ENCODE peak calls at places on chromosome 22, in five cellular contexts. N is HEK293T, H is HCT116, Z is K562, G is WTC11. P is an unnamed sample.

GRCh38 chr22:19641254-19641982 is 72.9 kb upstream of the SEPTIN5 start:
- DNase-seq in Z (peak), H (peak), G (peak), N (peak), P (no peak)

GRCh38 chr22:32202539-32203180 is 2.2 kb downstream of the RFPL2 start:
- DNase-seq in G (peak), N (peak), H (peak), Z (peak), P (no peak)

GRCh38 chr22:37242395-37242918 is 1.6 kb downstream of the RAC2 start:
- DNase-seq in G (no peak), H (no peak), Z (peak), N (no peak), P (peak)

GRCh38 chr22:24553597-24554315 is 1.2 kb downstream of the GUCD1 start:
- DNase-seq in Z (no peak), H (no peak), G (no peak), N (no peak), P (no peak)

GRCh38 chr22:36901411-36902142 is 11.9 kb upstream of the CSF2RB start:
- DNase-seq in N (no peak), Z (peak), G (no peak), H (no peak), P (peak)

GRCh38 chr22:46069518-46070214 is 80.7 kb upstream of the PPARA start:
- DNase-seq in N (peak), Z (no peak), H (peak), G (no peak), P (no peak)

GRCh38 chr22:28795932-28796856 is 4.2 kb downstream of the XBP1 start:
- DNase-seq in H (no peak), Z (no peak), G (no peak), N (no peak), P (no peak)

GRCh38 chr22:37905534-37906363 is at the start of gene MICALL1:
- DNase-seq in Z (peak), G (peak), H (no peak), N (peak), P (no peak)

GRCh38 chr22:49348631-49349030 is 479.0 kb downstream of the BRD1 start:
- DNase-seq in Z (no peak), H (no peak), G (peak), N (no peak), P (no peak)

GRCh38 chr22:40533712-40534378 is 102.7 kb downstream of the MRTFA start:
- DNase-seq in H (no peak), N (peak), G (no peak), Z (peak), P (peak)
- TF ChIP-seq SP1 in H (no peak), N (no peak), G (no peak), Z (no peak), P (no peak)

GRCh38 chr22:25566812-25567211 is 2.3 kb downstream of the GRK3 start:
- DNase-seq in G (no peak), Z (no peak), H (no peak), N (no peak), P (no peak)

GRCh38 chr22:25567305-25567704 is 2.8 kb downstream of the GRK3 start:
- DNase-seq in Z (no peak), G (no peak), H (no peak), N (no peak), P (no peak)

GRCh38 chr22:25564320-25564978 is at the start of gene GRK3:
- DNase-seq in Z (peak), N (peak), G (peak), H (peak), P (no peak)

GRCh38 chr22:25564979-25565677 is 653 bp downstream of the GRK3 start:
- DNase-seq in Z (no peak), H (no peak), N (no peak), G (peak), P (no peak)

GRCh38 chr22:25563757-25564319 is 637 bp upstream of the GRK3 start:
- DNase-seq in G (no peak), Z (no peak), H (no peak), N (no peak), P (no peak)
- TF ChIP-seq SP1 in G (no peak), Z (no peak), H (no peak), N (no peak), P (no peak)

DNA sequence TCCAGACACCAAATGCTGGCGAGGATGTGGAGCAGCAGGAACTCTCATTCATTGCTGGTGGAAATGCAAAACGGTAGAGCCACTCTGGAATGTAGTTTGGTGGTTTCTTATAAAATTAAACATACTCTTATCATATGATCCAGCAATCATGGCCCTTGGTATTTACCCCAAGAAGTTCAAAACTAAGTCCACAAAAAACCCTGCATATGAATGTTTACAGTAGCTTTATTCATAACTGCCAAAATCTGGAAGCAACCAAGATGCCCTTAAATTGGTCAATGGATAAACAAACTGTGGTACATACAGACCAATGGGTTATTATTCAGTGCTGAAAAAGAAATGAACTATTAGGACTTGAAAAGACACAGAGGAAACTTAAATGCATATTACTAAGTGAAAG is 87.8 kb downstream of the APOL5 start:
- DNase-seq in H (no peak), Z (no peak), N (no peak), G (no peak), P (no peak)
- TF ChIP-seq SP1 in H (no peak), Z (no peak), N (no peak), G (no peak), P (no peak)

GRCh38 chr22:33853200-33854097 is 66.8 kb downstream of the LARGE1 start:
- DNase-seq in N (no peak), Z (no peak), H (no peak), G (peak), P (peak)
- TF ChIP-seq SP1 in N (no peak), Z (no peak), H (no peak), G (no peak), P (no peak)

GRCh38 chr22:25745341-25746011 is 3.5 kb downstream of the MYO18B start:
- DNase-seq in G (no peak), H (no peak), N (no peak), Z (no peak), P (no peak)
- TF ChIP-seq SP1 in G (no peak), H (no peak), N (no peak), Z (no peak), P (no peak)

GRCh38 chr22:30305519-30305905 is 16.2 kb upstream of the CASTOR1 start:
- DNase-seq in H (no peak), Z (no peak), N (no peak), G (no peak), P (peak)
- TF ChIP-seq SP1 in H (no peak), Z (no peak), N (no peak), G (no peak), P (peak)

DNA sequence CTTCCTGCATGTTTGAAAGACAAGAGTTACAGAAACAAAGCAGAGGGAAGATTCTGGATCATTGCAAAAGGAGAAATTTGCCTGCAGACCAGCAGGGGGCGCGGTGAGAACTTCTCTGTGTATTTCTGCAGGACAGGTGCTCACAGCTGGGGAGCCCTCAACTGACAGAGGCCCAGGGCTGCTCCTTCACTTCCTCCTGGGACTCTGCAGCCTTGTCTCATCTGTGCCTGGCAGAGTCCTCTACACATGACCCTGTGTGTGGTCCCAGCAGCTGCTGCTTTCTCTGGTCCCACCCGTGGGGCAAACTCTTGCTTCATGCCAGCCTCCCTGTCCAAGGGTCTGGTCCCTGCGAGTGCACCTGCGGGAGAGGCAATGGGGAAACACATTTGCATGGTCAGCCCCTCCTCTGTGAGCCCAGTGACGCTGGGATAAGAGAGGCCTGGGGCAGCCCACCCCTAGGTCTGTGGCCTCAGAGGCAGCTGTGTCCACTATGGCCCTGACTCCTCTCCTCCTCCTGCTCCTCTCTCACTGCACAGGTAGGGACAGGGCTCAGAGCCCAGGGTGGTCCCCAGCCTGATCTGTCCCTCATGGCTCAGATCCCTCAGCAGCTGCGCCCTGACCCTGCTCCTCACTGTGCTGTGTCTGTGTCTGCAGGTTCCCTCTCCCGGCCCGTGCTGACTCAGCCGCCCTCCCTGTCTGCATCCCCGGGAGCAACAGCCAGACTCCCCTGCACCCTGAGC is 43.2 kb upstream of the VPREB1 start:
- DNase-seq in G (peak), H (no peak), N (peak), Z (peak), P (no peak)
- TF ChIP-seq SP1 in G (no peak), H (no peak), N (no peak), Z (no peak), P (no peak)

GRCh38 chr22:20803696-20804324 is 29.9 kb downstream of the SERPIND1 start:
- DNase-seq in Z (peak), H (peak), N (peak), G (peak), P (no peak)
- TF ChIP-seq SP1 in Z (no peak), H (no peak), N (no peak), G (no peak), P (no peak)

GRCh38 chr22:50584106-50585096 is 1.8 kb upstream of the CHKB start:
- DNase-seq in N (no peak), Z (no peak), G (no peak), H (no peak), P (no peak)

GRCh38 chr22:50583294-50583865 is 731 bp upstream of the CHKB start:
- DNase-seq in Z (no peak), N (no peak), H (no peak), G (no peak), P (no peak)

GRCh38 chr22:50581950-50582561 is 593 bp downstream of the CHKB start:
- DNase-seq in Z (peak), G (no peak), N (peak), H (no peak), P (no peak)

GRCh38 chr22:50581031-50581949 is 1.4 kb downstream of the CHKB start:
- DNase-seq in Z (no peak), H (no peak), G (no peak), N (no peak), P (no peak)

GRCh38 chr22:50582562-50583293 is at the start of gene CHKB:
- DNase-seq in N (peak), G (peak), H (peak), Z (peak), P (peak)
- TF ChIP-seq SP1 in N (no peak), G (peak), H (no peak), Z (peak), P (peak)

DNA sequence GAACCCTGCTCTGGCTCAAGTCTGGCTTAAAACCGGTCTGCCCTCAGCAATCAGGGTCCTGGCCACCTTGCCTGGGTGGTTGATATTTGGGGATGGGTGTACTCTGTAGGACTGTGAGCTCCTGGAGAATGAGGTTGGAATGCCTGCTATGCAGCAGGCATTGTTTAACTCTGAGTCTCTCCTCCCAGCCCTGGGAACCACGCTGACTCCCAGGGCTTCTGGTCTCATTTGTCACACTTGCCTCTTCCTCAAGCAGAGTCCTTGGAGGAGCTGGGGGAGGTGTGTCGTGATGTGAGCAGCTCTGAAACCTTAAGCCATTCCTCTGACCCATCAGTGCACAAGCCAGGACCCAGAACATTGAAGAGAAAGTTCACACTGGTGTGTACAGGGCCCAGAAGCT is 340.1 kb downstream of the MN1 start:
- DNase-seq in H (no peak), G (peak), Z (no peak), N (no peak), P (no peak)
- TF ChIP-seq SP1 in H (no peak), G (no peak), Z (no peak), N (no peak), P (no peak)